ENCODE peak calls at places on chromosomes 1 and 21, in six cellular contexts. One of them, this sample, is unnamed.

GRCh38 chr1:210233216-210233494 is 559 bp downstream of the SERTAD4 start:
- DNase-seq in suprapubic skin: peak
- DNase-seq in fibroblast of villous mesenchyme: no peak
- DNase-seq in tibial artery: peak
- DNase-seq in fibroblast of the aortic adventitia: no peak
- DNase-seq in GM12865: no peak
- DNase-seq in this sample: peak

GRCh38 chr1:73898540-73898939 is 299.4 kb downstream of the LRRIQ3 start:
- DNase-seq in suprapubic skin: no peak
- DNase-seq in fibroblast of villous mesenchyme: no peak
- DNase-seq in tibial artery: no peak
- DNase-seq in fibroblast of the aortic adventitia: no peak
- DNase-seq in GM12865: no peak
- DNase-seq in this sample: no peak

GRCh38 chr1:53688703-53689102 is 50.3 kb downstream of the GLIS1 start:
- DNase-seq in suprapubic skin: no peak
- DNase-seq in fibroblast of villous mesenchyme: no peak
- DNase-seq in tibial artery: no peak
- DNase-seq in fibroblast of the aortic adventitia: no peak
- DNase-seq in GM12865: peak
- DNase-seq in this sample: no peak

GRCh38 chr1:199123615-199124014 is 484.8 kb downstream of the PTPRC start:
- DNase-seq in suprapubic skin: no peak
- DNase-seq in fibroblast of villous mesenchyme: peak
- DNase-seq in tibial artery: no peak
- DNase-seq in fibroblast of the aortic adventitia: peak
- DNase-seq in GM12865: no peak
- DNase-seq in this sample: peak

GRCh38 chr1:193185861-193186714 is at the start of gene B3GALT2:
- DNase-seq in suprapubic skin: no peak
- DNase-seq in fibroblast of villous mesenchyme: peak
- DNase-seq in tibial artery: no peak
- DNase-seq in fibroblast of the aortic adventitia: peak
- DNase-seq in GM12865: no peak
- DNase-seq in this sample: peak

GRCh38 chr21:31335957-31336738 is 7.9 kb downstream of the TIAM1 start:
- DNase-seq in suprapubic skin: no peak
- DNase-seq in fibroblast of villous mesenchyme: peak
- DNase-seq in tibial artery: no peak
- DNase-seq in fibroblast of the aortic adventitia: peak
- DNase-seq in GM12865: peak
- DNase-seq in this sample: peak

GRCh38 chr1:109783436-109783835 is 19.7 kb upstream of the EPS8L3 start:
- DNase-seq in suprapubic skin: peak
- DNase-seq in fibroblast of villous mesenchyme: peak
- DNase-seq in tibial artery: peak
- DNase-seq in fibroblast of the aortic adventitia: peak
- DNase-seq in GM12865: no peak
- DNase-seq in this sample: peak

GRCh38 chr1:66503841-66504470 is 30.0 kb upstream of the SGIP1 start:
- DNase-seq in suprapubic skin: no peak
- DNase-seq in fibroblast of villous mesenchyme: peak
- DNase-seq in tibial artery: no peak
- DNase-seq in fibroblast of the aortic adventitia: peak
- DNase-seq in GM12865: peak
- DNase-seq in this sample: peak

GRCh38 chr1:3535732-3536131 is 75.6 kb downstream of the MEGF6 start:
- DNase-seq in suprapubic skin: no peak
- DNase-seq in fibroblast of villous mesenchyme: no peak
- DNase-seq in tibial artery: no peak
- DNase-seq in fibroblast of the aortic adventitia: no peak
- DNase-seq in GM12865: no peak
- DNase-seq in this sample: no peak

GRCh38 chr1:52238887-52239707 is 97.2 kb downstream of the ZFYVE9 start:
- DNase-seq in suprapubic skin: no peak
- DNase-seq in fibroblast of villous mesenchyme: peak
- DNase-seq in tibial artery: no peak
- DNase-seq in fibroblast of the aortic adventitia: peak
- DNase-seq in GM12865: peak
- DNase-seq in this sample: peak

GRCh38 chr1:89525169-89525855 is 683 bp downstream of the LRRC8B start:
- DNase-seq in suprapubic skin: peak
- DNase-seq in fibroblast of villous mesenchyme: no peak
- DNase-seq in tibial artery: peak
- DNase-seq in fibroblast of the aortic adventitia: no peak
- DNase-seq in GM12865: peak
- DNase-seq in this sample: no peak

GRCh38 chr1:11736746-11737639 is 1.1 kb downstream of the AGTRAP start:
- DNase-seq in suprapubic skin: no peak
- DNase-seq in fibroblast of villous mesenchyme: peak
- DNase-seq in tibial artery: peak
- DNase-seq in fibroblast of the aortic adventitia: peak
- DNase-seq in GM12865: peak
- DNase-seq in this sample: peak

GRCh38 chr1:188949701-188950100 is 1528.0 kb downstream of the BRINP3 start:
- DNase-seq in suprapubic skin: no peak
- DNase-seq in fibroblast of villous mesenchyme: no peak
- DNase-seq in tibial artery: no peak
- DNase-seq in fibroblast of the aortic adventitia: no peak
- DNase-seq in GM12865: no peak
- DNase-seq in this sample: peak

GRCh38 chr1:201659576-201659975 is 120.6 kb downstream of the NAV1 start:
- DNase-seq in suprapubic skin: no peak
- DNase-seq in fibroblast of villous mesenchyme: no peak
- DNase-seq in tibial artery: no peak
- DNase-seq in fibroblast of the aortic adventitia: no peak
- DNase-seq in GM12865: no peak
- DNase-seq in this sample: no peak

GRCh38 chr1:201902198-201902597 is 13.5 kb downstream of the SHISA4 start:
- DNase-seq in suprapubic skin: no peak
- DNase-seq in fibroblast of villous mesenchyme: peak
- DNase-seq in tibial artery: no peak
- DNase-seq in fibroblast of the aortic adventitia: peak
- DNase-seq in GM12865: no peak
- DNase-seq in this sample: peak

GRCh38 chr21:16046625-16047340 is 317.0 kb downstream of the USP25 start:
- DNase-seq in suprapubic skin: no peak
- DNase-seq in fibroblast of villous mesenchyme: peak
- DNase-seq in tibial artery: no peak
- DNase-seq in fibroblast of the aortic adventitia: peak
- DNase-seq in GM12865: no peak
- DNase-seq in this sample: peak

GRCh38 chr1:179082308-179083030 is 599 bp downstream of the TOR3A start:
- DNase-seq in suprapubic skin: peak
- DNase-seq in fibroblast of villous mesenchyme: no peak
- DNase-seq in tibial artery: no peak
- DNase-seq in fibroblast of the aortic adventitia: peak
- DNase-seq in GM12865: peak
- DNase-seq in this sample: peak

GRCh38 chr1:54153548-54154439 is 994 bp upstream of the CDCP2 start:
- DNase-seq in suprapubic skin: peak
- DNase-seq in fibroblast of villous mesenchyme: peak
- DNase-seq in tibial artery: peak
- DNase-seq in fibroblast of the aortic adventitia: peak
- DNase-seq in GM12865: no peak
- DNase-seq in this sample: peak

GRCh38 chr1:71413441-71414170 is 332.8 kb upstream of the ZRANB2 start:
- DNase-seq in suprapubic skin: no peak
- DNase-seq in fibroblast of villous mesenchyme: no peak
- DNase-seq in tibial artery: no peak
- DNase-seq in fibroblast of the aortic adventitia: peak
- DNase-seq in GM12865: no peak
- DNase-seq in this sample: no peak

GRCh38 chr1:219676012-219676770 is 63.3 kb upstream of the ZC3H11B start:
- DNase-seq in suprapubic skin: no peak
- DNase-seq in fibroblast of villous mesenchyme: no peak
- DNase-seq in tibial artery: no peak
- DNase-seq in fibroblast of the aortic adventitia: peak
- DNase-seq in GM12865: no peak
- DNase-seq in this sample: peak

GRCh38 chr1:221869759-221870158 is 127.9 kb upstream of the DUSP10 start:
- DNase-seq in suprapubic skin: no peak
- DNase-seq in fibroblast of villous mesenchyme: peak
- DNase-seq in tibial artery: no peak
- DNase-seq in fibroblast of the aortic adventitia: peak
- DNase-seq in GM12865: no peak
- DNase-seq in this sample: peak

GRCh38 chr1:230124187-230125128 is 57.4 kb downstream of the GALNT2 start:
- DNase-seq in suprapubic skin: no peak
- DNase-seq in fibroblast of villous mesenchyme: no peak
- DNase-seq in tibial artery: no peak
- DNase-seq in fibroblast of the aortic adventitia: no peak
- DNase-seq in GM12865: peak
- DNase-seq in this sample: peak

GRCh38 chr1:158163000-158163947 is 17.4 kb upstream of the CD1D start:
- DNase-seq in suprapubic skin: no peak
- DNase-seq in fibroblast of villous mesenchyme: no peak
- DNase-seq in tibial artery: no peak
- DNase-seq in fibroblast of the aortic adventitia: no peak
- DNase-seq in GM12865: peak
- DNase-seq in this sample: no peak

GRCh38 chr1:236051107-236051885 is 13.6 kb downstream of the NID1 start:
- DNase-seq in suprapubic skin: no peak
- DNase-seq in fibroblast of villous mesenchyme: peak
- DNase-seq in tibial artery: no peak
- DNase-seq in fibroblast of the aortic adventitia: peak
- DNase-seq in GM12865: no peak
- DNase-seq in this sample: peak

GRCh38 chr1:15799928-15800835 is 7.3 kb downstream of the UQCRHL start:
- DNase-seq in suprapubic skin: peak
- DNase-seq in fibroblast of villous mesenchyme: peak
- DNase-seq in tibial artery: peak
- DNase-seq in fibroblast of the aortic adventitia: peak
- DNase-seq in GM12865: no peak
- DNase-seq in this sample: peak

GRCh38 chr1:77096496-77097255 is 122.6 kb downstream of the PIGK start:
- DNase-seq in suprapubic skin: no peak
- DNase-seq in fibroblast of villous mesenchyme: no peak
- DNase-seq in tibial artery: no peak
- DNase-seq in fibroblast of the aortic adventitia: no peak
- DNase-seq in GM12865: no peak
- DNase-seq in this sample: no peak

GRCh38 chr1:43836267-43836951 is 97.2 kb upstream of the ARTN start:
- DNase-seq in suprapubic skin: no peak
- DNase-seq in fibroblast of villous mesenchyme: no peak
- DNase-seq in tibial artery: peak
- DNase-seq in fibroblast of the aortic adventitia: no peak
- DNase-seq in GM12865: peak
- DNase-seq in this sample: no peak

GRCh38 chr1:17700981-17701870 is 53.9 kb upstream of the ACTL8 start:
- DNase-seq in suprapubic skin: no peak
- DNase-seq in fibroblast of villous mesenchyme: no peak
- DNase-seq in tibial artery: no peak
- DNase-seq in fibroblast of the aortic adventitia: no peak
- DNase-seq in GM12865: no peak
- DNase-seq in this sample: no peak

GRCh38 chr1:44801491-44802305 is 1.5 kb downstream of the PLK3 start:
- DNase-seq in suprapubic skin: peak
- DNase-seq in fibroblast of villous mesenchyme: no peak
- DNase-seq in tibial artery: no peak
- DNase-seq in fibroblast of the aortic adventitia: peak
- DNase-seq in GM12865: no peak
- DNase-seq in this sample: no peak

GRCh38 chr1:169885207-169885606 is 8.5 kb downstream of the SCYL3 start:
- DNase-seq in suprapubic skin: no peak
- DNase-seq in fibroblast of villous mesenchyme: no peak
- DNase-seq in tibial artery: no peak
- DNase-seq in fibroblast of the aortic adventitia: peak
- DNase-seq in GM12865: no peak
- DNase-seq in this sample: no peak

GRCh38 chr1:119047040-119047438 is 58.9 kb upstream of the TBX15 start:
- DNase-seq in suprapubic skin: no peak
- DNase-seq in fibroblast of villous mesenchyme: peak
- DNase-seq in tibial artery: no peak
- DNase-seq in fibroblast of the aortic adventitia: peak
- DNase-seq in GM12865: no peak
- DNase-seq in this sample: peak

GRCh38 chr1:210340751-210341328 is 12.1 kb downstream of the HHAT start:
- DNase-seq in suprapubic skin: no peak
- DNase-seq in fibroblast of villous mesenchyme: no peak
- DNase-seq in tibial artery: no peak
- DNase-seq in fibroblast of the aortic adventitia: no peak
- DNase-seq in GM12865: no peak
- DNase-seq in this sample: no peak

GRCh38 chr1:206558794-206559660 is 51.7 kb downstream of the RASSF5 start:
- DNase-seq in suprapubic skin: no peak
- DNase-seq in fibroblast of villous mesenchyme: no peak
- DNase-seq in tibial artery: no peak
- DNase-seq in fibroblast of the aortic adventitia: no peak
- DNase-seq in GM12865: peak
- DNase-seq in this sample: no peak

GRCh38 chr1:103948526-103948925 is 198.8 kb downstream of the AMY1C start:
- DNase-seq in suprapubic skin: no peak
- DNase-seq in fibroblast of villous mesenchyme: no peak
- DNase-seq in tibial artery: no peak
- DNase-seq in fibroblast of the aortic adventitia: no peak
- DNase-seq in GM12865: no peak
- DNase-seq in this sample: peak
- TF ChIP-seq CTCF in suprapubic skin: no peak
- TF ChIP-seq CTCF in fibroblast of villous mesenchyme: no peak
- TF ChIP-seq CTCF in tibial artery: no peak
- TF ChIP-seq CTCF in fibroblast of the aortic adventitia: no peak
- TF ChIP-seq CTCF in GM12865: no peak
- TF ChIP-seq CTCF in this sample: no peak

DNA sequence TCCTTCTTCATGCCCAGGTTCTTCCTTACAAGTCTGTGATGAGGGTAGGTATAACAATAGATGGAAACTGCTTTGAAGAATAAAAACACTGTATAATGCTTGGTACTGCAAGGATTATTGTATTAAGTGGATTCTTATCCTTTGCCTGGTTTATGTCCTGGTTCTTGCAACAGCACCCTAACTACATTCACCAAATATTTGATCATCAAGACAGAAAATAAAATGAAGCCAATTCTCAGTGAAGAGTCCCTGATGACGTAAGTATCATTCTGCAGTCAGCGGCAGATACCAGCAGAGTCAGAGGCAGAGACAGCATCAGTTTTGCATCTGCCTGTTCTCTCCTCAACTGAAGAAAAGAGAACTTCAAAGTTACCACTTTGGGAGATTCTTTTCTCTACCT is 19.7 kb downstream of the ARHGEF11 start:
- DNase-seq in suprapubic skin: no peak
- DNase-seq in fibroblast of villous mesenchyme: peak
- DNase-seq in tibial artery: no peak
- DNase-seq in fibroblast of the aortic adventitia: peak
- DNase-seq in GM12865: no peak
- DNase-seq in this sample: peak
- H3K4me3 ChIP-seq in suprapubic skin: no peak
- H3K4me3 ChIP-seq in fibroblast of villous mesenchyme: no peak
- H3K4me3 ChIP-seq in tibial artery: no peak
- H3K4me3 ChIP-seq in fibroblast of the aortic adventitia: no peak
- H3K4me3 ChIP-seq in GM12865: no peak
- H3K4me3 ChIP-seq in this sample: no peak

GRCh38 chr1:194466706-194467105 is 1280.3 kb upstream of the B3GALT2 start:
- DNase-seq in suprapubic skin: no peak
- DNase-seq in fibroblast of villous mesenchyme: no peak
- DNase-seq in tibial artery: no peak
- DNase-seq in fibroblast of the aortic adventitia: no peak
- DNase-seq in GM12865: no peak
- DNase-seq in this sample: peak
- TF ChIP-seq CTCF in suprapubic skin: no peak
- TF ChIP-seq CTCF in fibroblast of villous mesenchyme: no peak
- TF ChIP-seq CTCF in tibial artery: no peak
- TF ChIP-seq CTCF in fibroblast of the aortic adventitia: no peak
- TF ChIP-seq CTCF in GM12865: no peak
- TF ChIP-seq CTCF in this sample: peak

GRCh38 chr1:24558455-24558854 is 2.6 kb downstream of the NCMAP start:
- DNase-seq in suprapubic skin: no peak
- DNase-seq in fibroblast of villous mesenchyme: no peak
- DNase-seq in tibial artery: peak
- DNase-seq in fibroblast of the aortic adventitia: no peak
- DNase-seq in GM12865: no peak
- DNase-seq in this sample: no peak
- H3K4me3 ChIP-seq in suprapubic skin: no peak
- H3K4me3 ChIP-seq in fibroblast of villous mesenchyme: no peak
- H3K4me3 ChIP-seq in tibial artery: no peak
- H3K4me3 ChIP-seq in fibroblast of the aortic adventitia: no peak
- H3K4me3 ChIP-seq in GM12865: no peak
- H3K4me3 ChIP-seq in this sample: no peak